ENCODE peak calls at places on chromosomes 4 and X, in seven cellular contexts. C, T, K, Y, L, A and V are unnamed samples.

GRCh38 chr4:123786955-123787354 is 390.4 kb downstream of the SPRY1 start:
- DNase-seq in C (peak), T (no peak), K (no peak), Y (no peak), L (no peak), A (peak), V (no peak)

GRCh38 chr4:8575457-8575856 is 4.7 kb upstream of the GPR78 start:
- DNase-seq in C (no peak), T (no peak), K (no peak), Y (no peak), L (no peak), A (no peak), V (no peak)

GRCh38 chr4:111652206-111652605 is 493.0 kb upstream of the FAM241A start:
- DNase-seq in C (no peak), T (no peak), K (no peak), Y (no peak), L (no peak), A (no peak), V (no peak)

GRCh38 chr4:17721496-17722360 is 59.7 kb downstream of the FAM184B start:
- DNase-seq in C (no peak), T (no peak), K (no peak), Y (no peak), L (no peak), A (no peak), V (no peak)

GRCh38 chr4:26372525-26373172 is 51.8 kb downstream of the RBPJ start:
- DNase-seq in C (peak), T (no peak), K (peak), Y (peak), L (peak), A (no peak), V (peak)

GRCh38 chrX:38426785-38427184 is 74.4 kb downstream of the OTC start:
- DNase-seq in C (no peak), T (no peak), K (no peak), Y (no peak), L (no peak), A (no peak), V (no peak)

GRCh38 chrX:9875801-9876200 is 89.6 kb downstream of the SHROOM2 start:
- DNase-seq in C (no peak), T (no peak), K (no peak), Y (no peak), L (no peak), A (no peak), V (no peak)

GRCh38 chr4:173777421-173777820 is 247.4 kb upstream of the HAND2 start:
- DNase-seq in C (no peak), T (no peak), K (no peak), Y (no peak), L (no peak), A (no peak), V (no peak)

GRCh38 chrX:23981711-23982110 is 45.3 kb downstream of the KLHL15 start:
- DNase-seq in C (no peak), T (no peak), K (no peak), Y (no peak), L (no peak), A (no peak), V (no peak)

GRCh38 chr4:8723222-8723980 is 130.8 kb downstream of the CPZ start:
- DNase-seq in C (no peak), T (no peak), K (no peak), Y (no peak), L (peak), A (no peak), V (no peak)

GRCh38 chrX:148784859-148785655 is 284.6 kb downstream of the AFF2 start:
- DNase-seq in C (no peak), T (no peak), K (peak), Y (no peak), L (no peak), A (no peak), V (peak)

GRCh38 chrX:118226060-118226428 is 109.4 kb upstream of the KLHL13 start:
- DNase-seq in C (no peak), T (no peak), K (peak), Y (no peak), L (no peak), A (no peak), V (peak)

GRCh38 chrX:49205443-49205842 is 5.5 kb upstream of the SYP start:
- DNase-seq in C (no peak), T (no peak), K (no peak), Y (no peak), L (no peak), A (no peak), V (no peak)

GRCh38 chr4:22487333-22487732 is 28.5 kb downstream of the ADGRA3 start:
- DNase-seq in C (no peak), T (no peak), K (no peak), Y (no peak), L (no peak), A (no peak), V (no peak)

GRCh38 chr4:184620208-184620867 is 28.9 kb downstream of the CASP3 start:
- DNase-seq in C (no peak), T (no peak), K (no peak), Y (no peak), L (no peak), A (no peak), V (no peak)

GRCh38 chrX:63330681-63331080 is 20.5 kb downstream of the SPIN4 start:
- DNase-seq in C (no peak), T (no peak), K (no peak), Y (no peak), L (no peak), A (no peak), V (no peak)

GRCh38 chr4:161817822-161818412 is 345.9 kb downstream of the FSTL5 start:
- DNase-seq in C (no peak), T (no peak), K (no peak), Y (no peak), L (no peak), A (no peak), V (no peak)

GRCh38 chrX:44908838-44909237 is 35.9 kb downstream of the KDM6A start:
- DNase-seq in C (no peak), T (no peak), K (no peak), Y (no peak), L (no peak), A (no peak), V (no peak)

GRCh38 chr4:142365386-142365785 is 480.7 kb downstream of the INPP4B start:
- DNase-seq in C (no peak), T (no peak), K (no peak), Y (no peak), L (no peak), A (no peak), V (no peak)

GRCh38 chr4:86058621-86059020 is 301.2 kb downstream of the MAPK10 start:
- DNase-seq in C (no peak), T (no peak), K (no peak), Y (no peak), L (no peak), A (no peak), V (no peak)

GRCh38 chr4:125042031-125042430 is 272.7 kb upstream of the FAT4 start:
- DNase-seq in C (no peak), T (no peak), K (no peak), Y (no peak), L (no peak), A (no peak), V (no peak)

GRCh38 chr4:87216469-87216868 is 3.9 kb downstream of the KLHL8 start:
- DNase-seq in C (no peak), T (no peak), K (no peak), Y (no peak), L (no peak), A (no peak), V (no peak)

GRCh38 chrX:43958529-43958928 is 14.7 kb downstream of the NDP start:
- DNase-seq in C (peak), T (no peak), K (peak), Y (peak), L (no peak), A (no peak), V (peak)

GRCh38 chrX:46574337-46574940 is 874 bp downstream of the CHST7 start:
- DNase-seq in C (no peak), T (no peak), K (peak), Y (peak), L (peak), A (no peak), V (no peak)

GRCh38 chrX:53421125-53421524 is 1.3 kb downstream of the SMC1A start:
- DNase-seq in C (no peak), T (no peak), K (no peak), Y (no peak), L (no peak), A (no peak), V (no peak)

GRCh38 chr4:7282786-7283185 is 90.4 kb downstream of the SORCS2 start:
- DNase-seq in C (no peak), T (no peak), K (no peak), Y (no peak), L (no peak), A (no peak), V (no peak)

GRCh38 chr4:82499705-82500104 is 62.1 kb downstream of the TMEM150C start:
- DNase-seq in C (no peak), T (no peak), K (no peak), Y (no peak), L (no peak), A (no peak), V (no peak)

GRCh38 chr4:61489927-61490326 is 289.8 kb downstream of the ADGRL3 start:
- DNase-seq in C (no peak), T (no peak), K (no peak), Y (no peak), L (no peak), A (no peak), V (no peak)

GRCh38 chr4:152109585-152110509 is 349.0 kb upstream of the GATB start:
- DNase-seq in C (no peak), T (no peak), K (no peak), Y (no peak), L (no peak), A (no peak), V (no peak)

GRCh38 chrX:49166914-49167739 is 4.6 kb downstream of the MAGIX start:
- DNase-seq in C (no peak), T (no peak), K (peak), Y (peak), L (peak), A (peak), V (peak)

GRCh38 chr4:182297659-182298058 is 54.5 kb downstream of the TENM3 start:
- DNase-seq in C (no peak), T (no peak), K (no peak), Y (no peak), L (no peak), A (no peak), V (no peak)

GRCh38 chr4:133150643-133151300 is 1.7 kb downstream of the PCDH10 start:
- DNase-seq in C (no peak), T (no peak), K (no peak), Y (no peak), L (no peak), A (no peak), V (no peak)

GRCh38 chrX:73913580-73913979 is 350.6 kb downstream of the CHIC1 start:
- DNase-seq in C (no peak), T (no peak), K (no peak), Y (no peak), L (no peak), A (no peak), V (no peak)